ENCODE peak calls at places on chromosomes 4 and X, in seven cellular contexts. N is lung microvascular endothelial cell; F is MV-4-11; J is A549; D is putamen; T is stimulated activated CD8-positive, alpha-beta memory T cell treated with anti-CD3 and anti-CD28 coated beads, Interleukin-4, amount 100 ng/mL, for 24 hours; U is activated CD8-positive, alpha-beta memory T cell treated with anti-CD3 and anti-CD28 coated beads for 4 hours. X is an unnamed sample.
A peak's percentile ranks its signal among the peaks of the same experiment; 100 is the strongest.

GRCh38 chr4:36290641-36291040 is 9.2 kb downstream of the DTHD1 start:
- DNase-seq in N (no peak), F (no peak), J (no peak), D (no peak), T (no peak), U (no peak), X (no peak)

GRCh38 chr4:24328300-24328699 is 256.1 kb downstream of the DHX15 start:
- DNase-seq in N (no peak), F (no peak), J (no peak), D (no peak), T (no peak), U (no peak), X (no peak)

GRCh38 chrX:809081-809480 is 178.5 kb downstream of the SHOX start:
- DNase-seq in N (no peak), F (no peak), J (no peak), D (no peak), T (no peak), U (no peak), X (no peak)

GRCh38 chr4:155667538-155668511 is 1.2 kb downstream of the GUCY1A1 start:
- DNase-seq in N (peak; percentile 65), F (no peak), J (peak; percentile 1), D (peak; percentile 39), T (no peak), U (no peak), X (no peak)

GRCh38 chrX:115452256-115452655 is 108.7 kb upstream of the PLS3 start:
- DNase-seq in N (peak; percentile 37), F (no peak), J (no peak), D (no peak), T (no peak), U (no peak), X (no peak)

GRCh38 chr4:26326791-26327190 is 6.0 kb downstream of the RBPJ start:
- DNase-seq in N (no peak), F (peak; percentile 31), J (no peak), D (no peak), T (no peak), U (no peak), X (no peak)

GRCh38 chr4:175935016-175935661 is 123.1 kb upstream of the GPM6A start:
- DNase-seq in N (no peak), F (no peak), J (no peak), D (no peak), T (no peak), U (no peak), X (no peak)

GRCh38 chr4:74456056-74456744 is 11.3 kb downstream of the AREG start:
- DNase-seq in N (no peak), F (no peak), J (peak; percentile 48), D (no peak), T (no peak), U (no peak), X (no peak)

GRCh38 chr4:134708616-134709015 is 507.0 kb upstream of the PABPC4L start:
- DNase-seq in N (no peak), F (no peak), J (no peak), D (no peak), T (no peak), U (no peak), X (no peak)

GRCh38 chr4:144634978-144635747 is 10.8 kb upstream of the HHIP start:
- DNase-seq in N (peak; percentile 56), F (no peak), J (no peak), D (no peak), T (no peak), U (no peak), X (no peak)

GRCh38 chr4:10951306-10951705 is 266.7 kb upstream of the CLNK start:
- DNase-seq in N (no peak), F (no peak), J (no peak), D (no peak), T (no peak), U (no peak), X (no peak)

GRCh38 chr4:14564281-14564680 is 438.0 kb upstream of the CPEB2 start:
- DNase-seq in N (no peak), F (no peak), J (no peak), D (no peak), T (no peak), U (no peak), X (no peak)

GRCh38 chr4:74133786-74134499 is 24.0 kb upstream of the MTHFD2L start:
- DNase-seq in N (peak; percentile 93), F (peak; percentile 41), J (peak; percentile 89), D (peak; percentile 68), T (peak; percentile 9), U (no peak), X (peak; percentile 37)

GRCh38 chr4:139392797-139393196 is 61.1 kb upstream of the RAB33B start:
- DNase-seq in N (no peak), F (no peak), J (no peak), D (no peak), T (no peak), U (no peak), X (no peak)

GRCh38 chr4:54439831-54440243 is 210.7 kb downstream of the PDGFRA start:
- DNase-seq in N (peak; percentile 39), F (peak; percentile 96), J (no peak), D (peak; percentile 62), T (no peak), U (no peak), X (no peak)

GRCh38 chrX:42770566-42770965 is 7.4 kb downstream of the PPP1R2C start:
- DNase-seq in N (no peak), F (no peak), J (no peak), D (no peak), T (no peak), U (no peak), X (no peak)

GRCh38 chr4:113593400-113594230 is 167.9 kb downstream of the CAMK2D start:
- DNase-seq in N (no peak), F (peak; percentile 52), J (no peak), D (no peak), T (no peak), U (no peak), X (no peak)

GRCh38 chrX:111460612-111461011 is 48.6 kb upstream of the DCX start:
- DNase-seq in N (no peak), F (no peak), J (no peak), D (no peak), T (no peak), U (no peak), X (no peak)

GRCh38 chrX:16560173-16560572 is 89.8 kb upstream of the S100G start:
- DNase-seq in N (no peak), F (no peak), J (no peak), D (no peak), T (no peak), U (no peak), X (no peak)

GRCh38 chr4:53365121-53365485 is 758 bp downstream of the SCFD2 start:
- DNase-seq in N (no peak), F (peak; percentile 19), J (no peak), D (no peak), T (no peak), U (no peak), X (no peak)

GRCh38 chrX:69128573-69128972 is 36.7 kb downstream of the PJA1 start:
- DNase-seq in N (no peak), F (no peak), J (no peak), D (no peak), T (no peak), U (no peak), X (no peak)

GRCh38 chr4:107519057-107519456 is 201.0 kb downstream of the PAPSS1 start:
- DNase-seq in N (peak; percentile 54), F (no peak), J (peak; percentile 8), D (peak; percentile 23), T (no peak), U (no peak), X (no peak)

GRCh38 chrX:83521905-83522304 is 13.8 kb downstream of the POU3F4 start:
- DNase-seq in N (no peak), F (no peak), J (no peak), D (no peak), T (no peak), U (no peak), X (no peak)

GRCh38 chr4:153205757-153206156 is 1.5 kb downstream of the TRIM2 start:
- DNase-seq in N (no peak), F (no peak), J (no peak), D (no peak), T (no peak), U (no peak), X (no peak)

GRCh38 chr4:102247041-102247440 is 98.2 kb downstream of the SLC39A8 start:
- DNase-seq in N (no peak), F (no peak), J (no peak), D (no peak), T (no peak), U (no peak), X (no peak)

GRCh38 chrX:73831500-73831899 is 268.5 kb downstream of the CHIC1 start:
- DNase-seq in N (no peak), F (peak; percentile 72), J (no peak), D (no peak), T (no peak), U (no peak), X (no peak)

GRCh38 chrX:110012818-110013484 is 10.0 kb downstream of the TMEM164 start:
- DNase-seq in N (no peak), F (no peak), J (no peak), D (no peak), T (no peak), U (no peak), X (no peak)

GRCh38 chr4:84691170-84691691 is 108.3 kb downstream of the CDS1 start:
- DNase-seq in N (peak; percentile 31), F (peak; percentile 81), J (peak; percentile 31), D (peak; percentile 42), T (no peak), U (no peak), X (no peak)

GRCh38 chr4:188960411-188961093 is 821.3 kb downstream of the TRIML1 start:
- DNase-seq in N (peak; percentile 97), F (no peak), J (no peak), D (no peak), T (no peak), U (no peak), X (no peak)

GRCh38 chrX:1609311-1609710 is 5.5 kb upstream of the ASMT start:
- DNase-seq in N (no peak), F (no peak), J (no peak), D (no peak), T (no peak), U (no peak), X (no peak)

GRCh38 chr4:77052352-77052751 is 23.4 kb downstream of the CCNI start:
- DNase-seq in N (peak; percentile 58), F (peak; percentile 17), J (peak; percentile 38), D (no peak), T (peak; percentile 39), U (peak; percentile 39), X (peak; percentile 49)

GRCh38 chrX:63686878-63687714 is 97.9 kb downstream of the ARHGEF9 start:
- DNase-seq in N (peak; percentile 62), F (peak; percentile 2), J (peak; percentile 30), D (no peak), T (no peak), U (no peak), X (no peak)

GRCh38 chr4:38004887-38005286 is 44.7 kb downstream of the PTTG2 start:
- DNase-seq in N (no peak), F (no peak), J (no peak), D (no peak), T (no peak), U (no peak), X (no peak)